ENCODE peak calls at places on chromosomes 13 and 19, in four cellular contexts. T is K562, J is IMR-90, N is GM12878. F is an unnamed sample.

GRCh38 chr19:33864311-33864850 is 67.7 kb downstream of the KCTD15 start:
- DNase-seq in T (no peak), J (no peak), N (no peak), F (no peak)

GRCh38 chr19:32223595-32224370 is 121.6 kb upstream of the ZNF507 start:
- DNase-seq in T (no peak), J (no peak), N (no peak), F (no peak)

GRCh38 chr19:35153701-35154534 is 617 bp upstream of the FXYD5 start:
- DNase-seq in T (peak), J (no peak), N (no peak), F (peak)

GRCh38 chr13:73451120-73452029 is 392.6 kb downstream of the KLF5 start:
- DNase-seq in T (no peak), J (no peak), N (no peak), F (no peak)

GRCh38 chr19:38831142-38831605 is 420 bp downstream of the ECH1 start:
- DNase-seq in T (peak), J (peak), N (no peak), F (peak)

GRCh38 chr19:13797870-13798269 is 2.6 kb downstream of the ZSWIM4 start:
- DNase-seq in T (no peak), J (peak), N (no peak), F (no peak)

GRCh38 chr13:77918391-77919261 is at the start of gene EDNRB:
- DNase-seq in T (no peak), J (peak), N (no peak), F (peak)

GRCh38 chr19:4713384-4713951 is 10.2 kb downstream of the DPP9 start:
- DNase-seq in T (no peak), J (peak), N (no peak), F (peak)

GRCh38 chr13:37127706-37128241 is 22.3 kb upstream of the CSNK1A1L start:
- DNase-seq in T (no peak), J (peak), N (no peak), F (peak)
- TF ChIP-seq FOS in T (no peak), J (no peak), N (no peak), F (peak)

DNA sequence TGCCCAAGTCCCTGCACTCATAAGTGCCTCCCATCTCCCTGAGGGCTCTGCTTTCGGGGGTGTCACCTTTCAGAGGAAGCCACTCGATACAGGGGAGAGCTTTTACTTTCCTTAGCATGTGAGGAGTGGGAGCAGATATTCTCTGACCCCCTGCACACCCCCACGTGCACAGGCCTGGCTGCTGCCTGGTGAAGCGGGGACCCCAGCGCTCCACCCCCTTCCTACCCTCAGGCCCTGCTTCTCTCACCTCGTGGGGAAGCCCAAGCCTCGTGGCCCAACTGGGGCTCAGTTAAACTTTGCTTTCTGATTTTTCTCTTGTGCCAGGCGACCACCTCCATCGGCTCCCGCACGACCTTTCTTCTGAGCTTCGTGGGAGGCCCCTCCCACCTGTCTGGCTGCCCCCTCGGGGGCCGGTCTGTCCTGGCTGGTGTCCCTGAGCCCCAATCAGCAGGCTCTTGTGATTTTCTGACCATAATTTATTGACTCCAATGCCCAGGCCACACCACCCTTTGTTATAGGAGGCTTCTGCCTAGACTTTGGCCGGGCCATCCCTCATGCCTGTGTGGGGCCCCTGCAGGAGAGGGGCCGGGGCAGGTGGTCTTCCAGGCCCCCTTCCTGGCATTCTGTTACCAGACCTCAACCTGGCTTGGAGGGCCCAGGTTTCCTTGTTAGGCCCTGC is 3.9 kb downstream of the TMED1 start:
- DNase-seq in T (no peak), J (no peak), N (no peak), F (no peak)
- TF ChIP-seq POLR2A in T (peak), J (no peak), N (no peak), F (no peak)

GRCh38 chr13:20359335-20359734 is 127.2 kb upstream of the GJB6 start:
- DNase-seq in T (peak), J (peak), N (no peak), F (no peak)
- TF ChIP-seq FOS in T (no peak), J (peak), N (no peak), F (peak)

GRCh38 chr19:55643003-55643732 is at the start of gene ZNF581:
- DNase-seq in T (peak), J (peak), N (peak), F (peak)
- TF ChIP-seq POLR2A in T (peak), J (peak), N (peak), F (peak)

GRCh38 chr19:7976461-7976860 is 29.0 kb downstream of the ELAVL1 start:
- DNase-seq in T (no peak), J (no peak), N (no peak), F (no peak)

GRCh38 chr19:7973883-7974282 is 30.4 kb upstream of the TIMM44 start:
- DNase-seq in T (no peak), J (no peak), N (no peak), F (no peak)

GRCh38 chr19:7977723-7978040 is 27.8 kb downstream of the ELAVL1 start:
- DNase-seq in T (no peak), J (no peak), N (no peak), F (no peak)

GRCh38 chr19:7977021-7977722 is 28.3 kb downstream of the ELAVL1 start:
- DNase-seq in T (no peak), J (no peak), N (no peak), F (no peak)

GRCh38 chr19:7975037-7975436 is 30.4 kb downstream of the ELAVL1 start:
- DNase-seq in T (no peak), J (no peak), N (no peak), F (no peak)
- TF ChIP-seq FOS in T (no peak), J (no peak), N (no peak), F (no peak)

GRCh38 chr19:41425174-41426115 is 1.7 kb downstream of the B3GNT8 start:
- DNase-seq in T (no peak), J (no peak), N (no peak), F (no peak)

GRCh38 chr19:41428481-41428859 is 1.3 kb upstream of the B3GNT8 start:
- DNase-seq in T (no peak), J (no peak), N (no peak), F (no peak)

GRCh38 chr19:41427647-41428480 is 690 bp upstream of the B3GNT8 start:
- DNase-seq in T (peak), J (no peak), N (no peak), F (peak)

GRCh38 chr19:41426116-41426841 is 895 bp downstream of the B3GNT8 start:
- DNase-seq in T (no peak), J (no peak), N (no peak), F (no peak)

DNA sequence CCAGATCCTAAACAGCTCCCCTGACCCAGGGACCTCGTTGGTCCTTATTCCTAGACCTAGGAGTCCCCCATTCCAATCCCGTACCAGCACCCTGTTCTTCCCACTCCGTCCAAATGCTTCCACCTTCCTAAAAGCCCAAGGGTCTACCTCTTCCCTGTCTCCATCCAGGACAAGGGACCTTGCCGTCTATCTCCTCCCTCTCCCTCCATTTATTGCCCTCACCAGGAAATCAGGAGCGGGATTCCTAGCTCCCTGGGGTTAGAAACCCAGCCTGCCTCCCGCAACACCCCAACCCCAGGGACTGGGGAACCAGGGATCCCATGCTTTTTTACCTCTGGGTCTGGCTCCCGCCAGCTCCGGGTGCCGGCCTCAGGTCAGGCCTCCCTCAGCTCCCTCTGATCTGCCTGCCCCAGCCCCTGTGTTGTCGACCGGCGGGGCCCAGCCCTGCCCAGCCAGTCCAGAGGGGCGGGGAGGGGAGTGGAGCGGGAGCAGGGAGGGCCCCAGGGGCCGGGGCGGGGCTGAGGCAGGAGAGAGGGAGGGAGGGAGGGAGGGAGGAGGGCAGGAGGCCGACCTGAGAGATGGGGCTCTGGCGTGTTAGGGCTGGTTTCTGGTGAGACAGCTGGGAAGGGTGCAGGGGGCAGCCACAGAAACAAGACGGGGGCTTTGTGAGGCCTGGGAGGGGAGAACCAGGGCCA is at the start of gene B3GNT8:
- DNase-seq in T (peak), J (peak), N (no peak), F (peak)
- TF ChIP-seq POLR2A in T (peak), J (no peak), N (peak), F (peak)

GRCh38 chr13:27665333-27665732 is 43.6 kb downstream of the POLR1D start:
- DNase-seq in T (no peak), J (peak), N (no peak), F (no peak)
- TF ChIP-seq FOS in T (no peak), J (no peak), N (no peak), F (no peak)